ENCODE peak calls at places on chromosomes 13 and 19, in five cellular contexts. One of them, this sample, is unnamed.

GRCh38 chr19:30718728-30719127 is 346.5 kb downstream of the ZNF536 start:
- DNase-seq in pancreas: peak; percentile 26
- DNase-seq in tibial nerve: no peak
- DNase-seq in CD8-positive, alpha-beta memory T cell: no peak
- DNase-seq in CD4-positive, alpha-beta memory T cell: no peak
- DNase-seq in this sample: no peak

GRCh38 chr13:100987993-100988392 is 313.4 kb upstream of the TMTC4 start:
- DNase-seq in tibial nerve: no peak
- DNase-seq in CD8-positive, alpha-beta memory T cell: no peak
- DNase-seq in CD4-positive, alpha-beta memory T cell: no peak
- DNase-seq in pancreas: no peak
- DNase-seq in this sample: no peak

GRCh38 chr19:41646589-41647204 is 19.8 kb upstream of the CEACAM4 start:
- DNase-seq in tibial nerve: no peak
- DNase-seq in CD4-positive, alpha-beta memory T cell: peak; percentile 16
- DNase-seq in pancreas: no peak
- DNase-seq in CD8-positive, alpha-beta memory T cell: peak; percentile 7
- DNase-seq in this sample: no peak

GRCh38 chr13:42137856-42138537 is 89.5 kb downstream of the DGKH start:
- DNase-seq in pancreas: no peak
- DNase-seq in tibial nerve: no peak
- DNase-seq in CD8-positive, alpha-beta memory T cell: no peak
- DNase-seq in CD4-positive, alpha-beta memory T cell: no peak
- DNase-seq in this sample: no peak

GRCh38 chr13:94858856-94859811 is 146.8 kb upstream of the SOX21 start:
- DNase-seq in CD8-positive, alpha-beta memory T cell: no peak
- DNase-seq in CD4-positive, alpha-beta memory T cell: no peak
- DNase-seq in tibial nerve: peak; percentile 33
- DNase-seq in pancreas: peak; percentile 16
- DNase-seq in this sample: peak; percentile 67

GRCh38 chr13:35830850-35831450 is 300.2 kb downstream of the DCLK1 start:
- DNase-seq in CD4-positive, alpha-beta memory T cell: no peak
- DNase-seq in tibial nerve: no peak
- DNase-seq in CD8-positive, alpha-beta memory T cell: no peak
- DNase-seq in pancreas: no peak
- DNase-seq in this sample: no peak

GRCh38 chr13:44413095-44413494 is 39.5 kb downstream of the SERP2 start:
- DNase-seq in CD4-positive, alpha-beta memory T cell: no peak
- DNase-seq in tibial nerve: no peak
- DNase-seq in pancreas: no peak
- DNase-seq in CD8-positive, alpha-beta memory T cell: no peak
- DNase-seq in this sample: no peak

GRCh38 chr13:33017410-33017929 is 1.2 kb downstream of the KL start:
- DNase-seq in pancreas: no peak
- DNase-seq in tibial nerve: peak; percentile 46
- DNase-seq in CD4-positive, alpha-beta memory T cell: no peak
- DNase-seq in CD8-positive, alpha-beta memory T cell: peak; percentile 30
- DNase-seq in this sample: peak; percentile 48

GRCh38 chr19:56137405-56137804 is 3.7 kb upstream of the ZNF444 start:
- DNase-seq in CD4-positive, alpha-beta memory T cell: no peak
- DNase-seq in CD8-positive, alpha-beta memory T cell: no peak
- DNase-seq in tibial nerve: no peak
- DNase-seq in pancreas: peak; percentile 89
- DNase-seq in this sample: no peak

GRCh38 chr19:50204811-50205675 is 1.6 kb downstream of the MYH14 start:
- DNase-seq in CD8-positive, alpha-beta memory T cell: no peak
- DNase-seq in CD4-positive, alpha-beta memory T cell: no peak
- DNase-seq in pancreas: peak; percentile 90
- DNase-seq in tibial nerve: no peak
- DNase-seq in this sample: peak; percentile 65

GRCh38 chr13:31686660-31687430 is 52.5 kb upstream of the RXFP2 start:
- DNase-seq in tibial nerve: no peak
- DNase-seq in CD4-positive, alpha-beta memory T cell: no peak
- DNase-seq in pancreas: no peak
- DNase-seq in CD8-positive, alpha-beta memory T cell: no peak
- DNase-seq in this sample: no peak

GRCh38 chr19:28313633-28314032 is 899.3 kb downstream of the UQCRFS1 start:
- DNase-seq in CD4-positive, alpha-beta memory T cell: no peak
- DNase-seq in pancreas: peak; percentile 56
- DNase-seq in tibial nerve: no peak
- DNase-seq in CD8-positive, alpha-beta memory T cell: no peak
- DNase-seq in this sample: peak; percentile 20

GRCh38 chr13:100175803-100176182 is 86.9 kb downstream of the PCCA start:
- DNase-seq in CD8-positive, alpha-beta memory T cell: no peak
- DNase-seq in CD4-positive, alpha-beta memory T cell: no peak
- DNase-seq in tibial nerve: no peak
- DNase-seq in pancreas: no peak
- DNase-seq in this sample: no peak

GRCh38 chr19:19276386-19276785 is 3.3 kb upstream of the TM6SF2 start:
- DNase-seq in pancreas: no peak
- DNase-seq in tibial nerve: no peak
- DNase-seq in CD4-positive, alpha-beta memory T cell: no peak
- DNase-seq in CD8-positive, alpha-beta memory T cell: no peak
- DNase-seq in this sample: no peak

GRCh38 chr19:3075605-3076431 is 13.5 kb upstream of the TLE5 start:
- DNase-seq in pancreas: peak; percentile 76
- DNase-seq in CD4-positive, alpha-beta memory T cell: peak; percentile 70
- DNase-seq in tibial nerve: no peak
- DNase-seq in CD8-positive, alpha-beta memory T cell: peak; percentile 71
- DNase-seq in this sample: peak; percentile 51

GRCh38 chr13:43802511-43802910 is 15.7 kb upstream of the ENOX1 start:
- DNase-seq in pancreas: no peak
- DNase-seq in CD4-positive, alpha-beta memory T cell: no peak
- DNase-seq in CD8-positive, alpha-beta memory T cell: no peak
- DNase-seq in tibial nerve: no peak
- DNase-seq in this sample: no peak

GRCh38 chr19:15313649-15314279 is 18.6 kb downstream of the BRD4 start:
- DNase-seq in CD8-positive, alpha-beta memory T cell: no peak
- DNase-seq in CD4-positive, alpha-beta memory T cell: no peak
- DNase-seq in tibial nerve: no peak
- DNase-seq in pancreas: no peak
- DNase-seq in this sample: no peak

GRCh38 chr13:33575378-33575777 is 242.6 kb upstream of the RFC3 start:
- DNase-seq in pancreas: no peak
- DNase-seq in tibial nerve: no peak
- DNase-seq in CD8-positive, alpha-beta memory T cell: no peak
- DNase-seq in CD4-positive, alpha-beta memory T cell: no peak
- DNase-seq in this sample: no peak

GRCh38 chr19:45177817-45178261 is at the start of gene TRAPPC6A:
- DNase-seq in pancreas: no peak
- DNase-seq in CD4-positive, alpha-beta memory T cell: no peak
- DNase-seq in tibial nerve: no peak
- DNase-seq in CD8-positive, alpha-beta memory T cell: no peak
- DNase-seq in this sample: no peak

GRCh38 chr13:91133941-91134772 is 213.3 kb upstream of the MIR17HG start:
- DNase-seq in tibial nerve: no peak
- DNase-seq in CD8-positive, alpha-beta memory T cell: no peak
- DNase-seq in pancreas: peak; percentile 59
- DNase-seq in CD4-positive, alpha-beta memory T cell: peak; percentile 4
- DNase-seq in this sample: no peak

GRCh38 chr19:35247526-35248309 is 1.1 kb upstream of the LSR start:
- DNase-seq in CD4-positive, alpha-beta memory T cell: peak; percentile 48
- DNase-seq in CD8-positive, alpha-beta memory T cell: peak; percentile 27
- DNase-seq in tibial nerve: no peak
- DNase-seq in pancreas: peak; percentile 95
- DNase-seq in this sample: no peak

GRCh38 chr19:54573330-54573872 is at the start of gene LILRA2:
- DNase-seq in tibial nerve: no peak
- DNase-seq in pancreas: no peak
- DNase-seq in CD8-positive, alpha-beta memory T cell: no peak
- DNase-seq in CD4-positive, alpha-beta memory T cell: no peak
- DNase-seq in this sample: no peak

GRCh38 chr13:113920173-113920572 is 53.7 kb downstream of the C13orf46 start:
- DNase-seq in CD4-positive, alpha-beta memory T cell: no peak
- DNase-seq in tibial nerve: no peak
- DNase-seq in CD8-positive, alpha-beta memory T cell: no peak
- DNase-seq in pancreas: peak; percentile 1
- DNase-seq in this sample: no peak

GRCh38 chr19:15268192-15268927 is 36.1 kb upstream of the EPHX3 start:
- DNase-seq in CD8-positive, alpha-beta memory T cell: no peak
- DNase-seq in CD4-positive, alpha-beta memory T cell: no peak
- DNase-seq in tibial nerve: no peak
- DNase-seq in pancreas: no peak
- DNase-seq in this sample: no peak

GRCh38 chr19:38624822-38625221 is 5.8 kb downstream of the EIF3K start:
- DNase-seq in pancreas: no peak
- DNase-seq in CD4-positive, alpha-beta memory T cell: no peak
- DNase-seq in tibial nerve: no peak
- DNase-seq in CD8-positive, alpha-beta memory T cell: no peak
- DNase-seq in this sample: no peak

GRCh38 chr19:18057557-18057956 is 29.2 kb downstream of the IL12RB1 start:
- DNase-seq in pancreas: peak; percentile 27
- DNase-seq in CD8-positive, alpha-beta memory T cell: no peak
- DNase-seq in CD4-positive, alpha-beta memory T cell: no peak
- DNase-seq in tibial nerve: peak; percentile 29
- DNase-seq in this sample: peak; percentile 45

GRCh38 chr13:32022292-32022691 is 9.3 kb upstream of the FRY start:
- DNase-seq in tibial nerve: no peak
- DNase-seq in CD8-positive, alpha-beta memory T cell: no peak
- DNase-seq in CD4-positive, alpha-beta memory T cell: no peak
- DNase-seq in pancreas: no peak
- DNase-seq in this sample: no peak

GRCh38 chr13:42959615-42960014 is 32.4 kb downstream of the EPSTI1 start:
- DNase-seq in CD4-positive, alpha-beta memory T cell: no peak
- DNase-seq in tibial nerve: no peak
- DNase-seq in CD8-positive, alpha-beta memory T cell: no peak
- DNase-seq in pancreas: no peak
- DNase-seq in this sample: no peak

GRCh38 chr19:47765522-47766358 is 12.8 kb upstream of the SELENOW start:
- DNase-seq in pancreas: peak; percentile 65
- DNase-seq in CD8-positive, alpha-beta memory T cell: peak; percentile 28
- DNase-seq in tibial nerve: no peak
- DNase-seq in CD4-positive, alpha-beta memory T cell: peak; percentile 23
- DNase-seq in this sample: peak; percentile 75

GRCh38 chr13:79185580-79185979 is 220.5 kb downstream of the RBM26 start:
- DNase-seq in CD8-positive, alpha-beta memory T cell: no peak
- DNase-seq in pancreas: no peak
- DNase-seq in tibial nerve: no peak
- DNase-seq in CD4-positive, alpha-beta memory T cell: no peak
- DNase-seq in this sample: no peak

GRCh38 chr19:20879501-20879900 is 43.5 kb upstream of the ZNF85 start:
- DNase-seq in CD8-positive, alpha-beta memory T cell: no peak
- DNase-seq in pancreas: no peak
- DNase-seq in tibial nerve: no peak
- DNase-seq in CD4-positive, alpha-beta memory T cell: no peak
- DNase-seq in this sample: no peak

GRCh38 chr19:2661615-2662014 is 40.9 kb downstream of the GNG7 start:
- DNase-seq in pancreas: no peak
- DNase-seq in CD8-positive, alpha-beta memory T cell: no peak
- DNase-seq in CD4-positive, alpha-beta memory T cell: no peak
- DNase-seq in tibial nerve: no peak
- DNase-seq in this sample: no peak

GRCh38 chr13:111503905-111504695 is 183.7 kb downstream of the TEX29 start:
- DNase-seq in pancreas: no peak
- DNase-seq in CD4-positive, alpha-beta memory T cell: no peak
- DNase-seq in CD8-positive, alpha-beta memory T cell: no peak
- DNase-seq in tibial nerve: no peak
- DNase-seq in this sample: no peak

DNA sequence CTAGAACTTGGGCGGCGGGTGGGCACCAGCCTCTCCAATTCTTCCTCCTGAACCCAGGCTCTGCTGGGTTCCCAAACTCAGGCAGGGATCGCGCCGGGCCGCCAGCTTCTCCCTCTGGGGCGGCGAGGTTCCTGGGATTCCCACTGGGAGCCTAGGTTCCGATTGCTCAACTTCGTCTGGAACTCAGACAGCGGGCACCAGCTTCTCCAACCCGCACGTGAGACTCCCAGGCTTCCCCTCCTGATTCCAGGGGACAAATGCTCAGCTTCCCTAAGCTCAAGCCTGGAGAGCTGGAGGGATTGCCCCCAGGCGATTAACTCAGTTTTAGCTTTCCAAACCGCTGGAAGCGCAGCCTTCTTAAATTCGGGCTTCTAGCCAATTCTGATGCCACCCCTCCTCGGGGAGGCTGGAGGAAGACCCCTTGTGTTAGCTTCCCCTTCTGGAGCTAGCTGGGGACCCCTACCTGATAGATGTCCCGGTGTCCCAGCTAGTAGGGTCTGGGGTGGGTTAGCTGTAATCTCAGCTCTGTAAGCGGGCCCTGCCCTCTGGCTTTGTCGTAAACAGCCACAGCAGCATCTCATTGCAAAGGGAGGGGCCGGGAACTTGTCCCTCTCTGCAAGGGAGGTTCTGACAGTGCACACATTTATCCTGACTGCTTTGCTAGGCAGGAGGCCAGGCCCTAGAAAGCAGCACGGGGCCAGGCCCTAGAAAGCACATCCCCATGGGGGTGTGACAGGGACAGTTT is 671 bp downstream of the MCOLN1 start:
- DNase-seq in tibial nerve: no peak
- DNase-seq in pancreas: no peak
- DNase-seq in CD4-positive, alpha-beta memory T cell: no peak
- DNase-seq in CD8-positive, alpha-beta memory T cell: no peak
- DNase-seq in this sample: no peak
- H3K27ac ChIP-seq in tibial nerve: no peak overlapping the region
- H3K27ac ChIP-seq in pancreas: peak overlapping the region; percentile 44
- H3K27ac ChIP-seq in CD4-positive, alpha-beta memory T cell: peak overlapping the region; percentile 42
- H3K27ac ChIP-seq in CD8-positive, alpha-beta memory T cell: no peak overlapping the region
- H3K27ac ChIP-seq in this sample: peak overlapping the region; percentile 79

GRCh38 chr19:40461669-40462221 is 3.8 kb downstream of the BLVRB start:
- DNase-seq in pancreas: no peak
- DNase-seq in tibial nerve: no peak
- DNase-seq in CD8-positive, alpha-beta memory T cell: no peak
- DNase-seq in CD4-positive, alpha-beta memory T cell: no peak
- DNase-seq in this sample: peak; percentile 50
- H3K27ac ChIP-seq in pancreas: no peak overlapping the region
- H3K27ac ChIP-seq in tibial nerve: peak overlapping the region; percentile 36
- H3K27ac ChIP-seq in CD8-positive, alpha-beta memory T cell: no peak overlapping the region
- H3K27ac ChIP-seq in CD4-positive, alpha-beta memory T cell: no peak overlapping the region
- H3K27ac ChIP-seq in this sample: peak overlapping the region; percentile 40

GRCh38 chr13:110423689-110424302 is 116.7 kb downstream of the COL4A2 start:
- DNase-seq in pancreas: no peak
- DNase-seq in CD4-positive, alpha-beta memory T cell: no peak
- DNase-seq in tibial nerve: no peak
- DNase-seq in CD8-positive, alpha-beta memory T cell: no peak
- DNase-seq in this sample: no peak

GRCh38 chr13:110421696-110422395 is 114.8 kb downstream of the COL4A2 start:
- DNase-seq in CD8-positive, alpha-beta memory T cell: no peak
- DNase-seq in CD4-positive, alpha-beta memory T cell: peak; percentile 35
- DNase-seq in tibial nerve: no peak
- DNase-seq in pancreas: no peak
- DNase-seq in this sample: no peak

GRCh38 chr13:110421061-110421460 is 114.0 kb downstream of the COL4A2 start:
- DNase-seq in tibial nerve: no peak
- DNase-seq in pancreas: no peak
- DNase-seq in CD4-positive, alpha-beta memory T cell: no peak
- DNase-seq in CD8-positive, alpha-beta memory T cell: no peak
- DNase-seq in this sample: no peak

GRCh38 chr13:110424596-110425443 is 117.7 kb downstream of the COL4A2 start:
- DNase-seq in tibial nerve: no peak
- DNase-seq in CD4-positive, alpha-beta memory T cell: no peak
- DNase-seq in pancreas: no peak
- DNase-seq in CD8-positive, alpha-beta memory T cell: no peak
- DNase-seq in this sample: no peak

GRCh38 chr13:110422913-110423688 is 116.0 kb downstream of the COL4A2 start:
- DNase-seq in pancreas: no peak
- DNase-seq in tibial nerve: no peak
- DNase-seq in CD8-positive, alpha-beta memory T cell: no peak
- DNase-seq in CD4-positive, alpha-beta memory T cell: no peak
- DNase-seq in this sample: no peak
- H3K27ac ChIP-seq in pancreas: no peak overlapping the region
- H3K27ac ChIP-seq in tibial nerve: peak overlapping the region; percentile 22
- H3K27ac ChIP-seq in CD8-positive, alpha-beta memory T cell: no peak overlapping the region
- H3K27ac ChIP-seq in CD4-positive, alpha-beta memory T cell: no peak overlapping the region
- H3K27ac ChIP-seq in this sample: peak overlapping the region; percentile 41

GRCh38 chr13:21075303-21076264 is 14.2 kb upstream of the LATS2 start:
- DNase-seq in CD8-positive, alpha-beta memory T cell: no peak
- DNase-seq in tibial nerve: no peak
- DNase-seq in pancreas: no peak
- DNase-seq in CD4-positive, alpha-beta memory T cell: peak; percentile 6
- DNase-seq in this sample: peak; percentile 53
- H3K27ac ChIP-seq in CD8-positive, alpha-beta memory T cell: peak overlapping the region; percentile 20
- H3K27ac ChIP-seq in tibial nerve: peak overlapping the region; percentile 82
- H3K27ac ChIP-seq in pancreas: no peak overlapping the region
- H3K27ac ChIP-seq in CD4-positive, alpha-beta memory T cell: peak overlapping the region; percentile 9
- H3K27ac ChIP-seq in this sample: peak overlapping the region; percentile 84

This sample was measured in left ventricle myocardium inferior.